ENCODE peak calls at places on chromosomes 1 and 21, in seven cellular contexts. D is heart right ventricle, K is PC-9, W is Karpas-422, Y is mesendoderm, O is fibroblast of lung, R is aorta. F is an unnamed sample.

GRCh38 chr1:30675761-30676160 is 47.6 kb downstream of the MATN1 start:
- DNase-seq in O (peak), K (no peak), R (no peak), Y (no peak), W (no peak), D (no peak), F (no peak)

GRCh38 chr21:25838809-25839208 is 104.0 kb downstream of the GABPA start:
- DNase-seq in O (peak), R (no peak), Y (no peak), D (no peak), K (no peak), W (no peak), F (no peak)

GRCh38 chr1:106924360-106924759 is 132.1 kb upstream of the PRMT6 start:
- DNase-seq in K (no peak), W (no peak), D (no peak), Y (peak), O (peak), R (no peak), F (no peak)

GRCh38 chr1:232519186-232519585 is 110.7 kb downstream of the SIPA1L2 start:
- DNase-seq in W (no peak), D (peak), O (no peak), Y (peak), R (no peak), K (no peak), F (no peak)

GRCh38 chr1:224245188-224245587 is 62.1 kb downstream of the DEGS1 start:
- DNase-seq in K (no peak), R (no peak), Y (no peak), D (peak), O (peak), W (peak), F (peak)

GRCh38 chr1:34985063-34985770 is at the start of gene TMEM35B:
- DNase-seq in R (peak), O (peak), K (no peak), D (peak), Y (peak), W (peak), F (peak)

GRCh38 chr1:179143332-179143731 is 61.5 kb downstream of the TOR3A start:
- DNase-seq in K (peak), Y (no peak), R (no peak), W (peak), D (no peak), O (peak), F (no peak)

GRCh38 chr1:116538527-116538926 is 32.3 kb downstream of the CD58 start:
- DNase-seq in K (peak), D (no peak), W (no peak), O (peak), Y (no peak), R (no peak), F (no peak)

GRCh38 chr1:246608616-246609376 is 42.5 kb downstream of the CNST start:
- DNase-seq in D (peak), R (no peak), W (no peak), K (peak), Y (peak), O (peak), F (peak)

GRCh38 chr1:39141925-39142324 is 62.6 kb upstream of the MACF1 start:
- DNase-seq in W (no peak), D (no peak), O (peak), R (no peak), Y (peak), K (peak), F (no peak)

GRCh38 chr1:26282694-26283019 is 2.8 kb downstream of the SH3BGRL3 start:
- DNase-seq in W (peak), O (no peak), K (no peak), Y (no peak), R (no peak), D (no peak), F (no peak)

GRCh38 chr1:26284597-26285351 is 4.9 kb downstream of the SH3BGRL3 start:
- DNase-seq in Y (peak), D (peak), W (peak), R (peak), K (peak), O (peak), F (peak)

GRCh38 chr1:26281971-26282693 is 2.2 kb downstream of the SH3BGRL3 start:
- DNase-seq in Y (peak), W (peak), R (peak), K (no peak), D (no peak), O (peak), F (no peak)

GRCh38 chr1:26283871-26284596 is 4.1 kb downstream of the SH3BGRL3 start:
- DNase-seq in Y (no peak), K (no peak), D (no peak), O (no peak), W (peak), R (no peak), F (no peak)

DNA sequence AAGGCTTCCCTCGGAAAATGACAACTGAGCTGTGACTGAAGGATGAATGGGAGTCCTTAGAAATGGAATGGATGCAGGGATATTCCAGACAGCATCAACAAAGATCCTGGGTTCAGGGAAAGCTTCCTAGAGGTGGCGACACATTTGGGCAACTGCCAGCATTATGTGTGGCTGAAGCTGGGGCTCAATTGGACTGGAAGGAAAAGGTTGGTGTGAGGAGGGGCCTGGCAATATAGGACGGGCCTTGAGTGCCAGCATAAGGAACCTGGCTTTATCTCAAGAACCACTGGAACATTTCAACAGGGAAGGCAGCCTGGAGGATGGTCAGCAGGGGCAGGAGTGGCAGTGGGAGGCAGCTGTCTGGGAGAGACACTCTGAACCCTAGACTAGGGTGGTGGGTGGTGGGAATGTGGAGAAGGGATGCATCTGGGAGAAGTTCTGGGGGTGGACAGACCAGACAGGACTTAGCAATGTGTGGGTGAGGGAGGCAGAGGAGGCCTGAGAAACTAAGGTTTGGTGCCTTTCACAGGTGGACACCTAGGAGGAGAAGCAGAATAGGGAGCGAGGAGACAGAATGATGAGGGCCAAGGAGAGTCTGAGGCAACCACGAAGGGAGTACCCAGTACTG is 3.5 kb downstream of the SH3BGRL3 start:
- DNase-seq in D (no peak), R (no peak), O (no peak), K (no peak), Y (no peak), W (no peak), F (no peak)
- H3K27ac ChIP-seq in D (no peak), R (no peak), O (peak), K (no peak), Y (no peak), W (peak), F (no peak)

GRCh38 chr1:11701981-11702803 is 10.7 kb downstream of the DRAXIN start:
- DNase-seq in D (no peak), O (no peak), W (no peak), K (no peak), Y (no peak), R (no peak), F (no peak)
- H3K27ac ChIP-seq in D (no peak), O (no peak), W (no peak), K (no peak), Y (no peak), R (no peak), F (no peak)

GRCh38 chr1:41640756-41641482 is 156.4 kb upstream of the EDN2 start:
- DNase-seq in K (no peak), W (no peak), R (peak), D (no peak), Y (no peak), O (no peak), F (no peak)

GRCh38 chr1:41641483-41641829 is 157.0 kb upstream of the EDN2 start:
- DNase-seq in Y (no peak), D (no peak), K (no peak), O (no peak), W (no peak), R (no peak), F (no peak)

GRCh38 chr1:41640141-41640751 is 155.8 kb upstream of the EDN2 start:
- DNase-seq in O (no peak), R (no peak), W (no peak), D (no peak), K (no peak), Y (no peak), F (no peak)

GRCh38 chr1:41638086-41639024 is 153.9 kb upstream of the EDN2 start:
- DNase-seq in R (no peak), K (no peak), W (no peak), O (no peak), D (no peak), Y (no peak), F (no peak)

GRCh38 chr1:41639332-41639936 is 155.0 kb upstream of the EDN2 start:
- DNase-seq in K (no peak), R (no peak), O (peak), W (no peak), Y (no peak), D (no peak), F (no peak)
- H3K27ac ChIP-seq in K (no peak), R (no peak), O (no peak), W (no peak), Y (no peak), D (no peak), F (no peak)

GRCh38 chr1:94653454-94653853 is 111.9 kb upstream of the F3 start:
- DNase-seq in O (no peak), D (no peak), W (no peak), Y (no peak), R (no peak), K (no peak), F (no peak)

GRCh38 chr1:94654919-94655318 is 113.4 kb upstream of the F3 start:
- DNase-seq in W (no peak), D (no peak), Y (no peak), O (no peak), R (no peak), K (no peak), F (no peak)

GRCh38 chr1:94654505-94654904 is 112.9 kb upstream of the F3 start:
- DNase-seq in D (no peak), Y (no peak), O (no peak), K (peak), W (no peak), R (no peak), F (no peak)

GRCh38 chr1:94656982-94657381 is 115.4 kb upstream of the F3 start:
- DNase-seq in Y (no peak), D (no peak), K (no peak), O (no peak), W (no peak), R (no peak), F (no peak)

DNA sequence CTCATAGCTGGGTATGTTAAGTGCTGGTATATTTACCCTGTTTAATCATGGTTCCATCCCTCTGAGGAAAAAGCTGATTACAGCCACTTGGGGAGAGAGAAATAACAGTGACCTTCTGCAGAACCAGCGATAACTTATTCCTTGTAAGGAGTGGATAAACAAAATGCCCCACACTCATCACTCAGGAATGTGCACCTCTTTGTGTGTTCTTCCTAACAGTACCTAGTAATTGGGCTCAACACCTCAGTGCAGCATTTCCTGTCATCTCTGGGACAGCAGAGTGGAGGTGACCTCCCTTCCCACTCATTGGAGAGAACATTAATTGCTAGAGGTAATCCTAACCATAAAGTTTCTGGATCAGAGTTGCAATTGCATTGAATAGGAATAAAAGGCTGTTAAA is 112.5 kb upstream of the F3 start:
- DNase-seq in K (peak), W (no peak), D (peak), O (peak), R (no peak), Y (peak), F (no peak)
- H3K27ac ChIP-seq in K (peak), W (no peak), D (peak), O (no peak), R (no peak), Y (peak), F (no peak)

GRCh38 chr21:27426196-27426595 is 459.3 kb upstream of the ADAMTS5 start:
- DNase-seq in K (no peak), O (no peak), R (no peak), D (no peak), W (no peak), Y (no peak), F (no peak)
- H3K27ac ChIP-seq in K (no peak), O (no peak), R (no peak), D (peak), W (no peak), Y (no peak), F (peak)

GRCh38 chr1:15179485-15179883 is 25.9 kb downstream of the TMEM51 start:
- DNase-seq in O (no peak), K (no peak), Y (no peak), D (no peak), W (no peak), R (no peak), F (no peak)

GRCh38 chr1:15180189-15180588 is 26.6 kb downstream of the TMEM51 start:
- DNase-seq in O (peak), K (no peak), R (no peak), D (no peak), W (no peak), Y (no peak), F (no peak)

GRCh38 chr1:15180945-15181523 is 27.5 kb downstream of the TMEM51 start:
- DNase-seq in D (no peak), O (no peak), Y (no peak), K (no peak), R (no peak), W (no peak), F (no peak)

GRCh38 chr1:15178571-15179484 is 25.3 kb downstream of the TMEM51 start:
- DNase-seq in K (peak), O (peak), Y (no peak), R (no peak), W (no peak), D (no peak), F (no peak)

DNA sequence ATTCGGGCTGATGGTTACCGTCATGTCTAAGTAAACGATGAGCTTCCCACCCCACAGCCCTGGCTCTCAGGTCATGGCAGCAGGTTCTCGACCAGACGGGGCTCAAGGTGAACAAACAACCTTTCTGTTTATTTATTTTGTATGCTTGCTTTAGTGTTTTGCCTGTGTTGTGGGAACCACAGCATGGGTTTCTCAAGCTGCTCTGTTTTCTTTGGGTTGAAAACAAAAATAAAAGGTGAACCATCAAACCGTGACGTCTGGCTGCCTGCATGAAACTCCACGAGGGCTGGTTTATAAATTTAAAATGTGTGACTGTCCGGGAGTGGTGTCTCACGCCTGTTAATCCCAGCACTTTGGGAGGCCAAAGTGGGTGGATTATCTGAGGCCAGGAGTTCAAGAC is 28.0 kb downstream of the TMEM51 start:
- DNase-seq in O (no peak), K (no peak), W (no peak), Y (no peak), D (no peak), R (no peak), F (no peak)
- H3K27ac ChIP-seq in O (no peak), K (no peak), W (no peak), Y (no peak), D (no peak), R (no peak), F (no peak)

GRCh38 chr1:110620686-110621085 is 14.5 kb upstream of the KCNA2 start:
- DNase-seq in O (no peak), K (no peak), R (no peak), D (no peak), Y (no peak), W (no peak), F (no peak)
- H3K27ac ChIP-seq in O (no peak), K (no peak), R (no peak), D (no peak), Y (no peak), W (no peak), F (no peak)

DNA sequence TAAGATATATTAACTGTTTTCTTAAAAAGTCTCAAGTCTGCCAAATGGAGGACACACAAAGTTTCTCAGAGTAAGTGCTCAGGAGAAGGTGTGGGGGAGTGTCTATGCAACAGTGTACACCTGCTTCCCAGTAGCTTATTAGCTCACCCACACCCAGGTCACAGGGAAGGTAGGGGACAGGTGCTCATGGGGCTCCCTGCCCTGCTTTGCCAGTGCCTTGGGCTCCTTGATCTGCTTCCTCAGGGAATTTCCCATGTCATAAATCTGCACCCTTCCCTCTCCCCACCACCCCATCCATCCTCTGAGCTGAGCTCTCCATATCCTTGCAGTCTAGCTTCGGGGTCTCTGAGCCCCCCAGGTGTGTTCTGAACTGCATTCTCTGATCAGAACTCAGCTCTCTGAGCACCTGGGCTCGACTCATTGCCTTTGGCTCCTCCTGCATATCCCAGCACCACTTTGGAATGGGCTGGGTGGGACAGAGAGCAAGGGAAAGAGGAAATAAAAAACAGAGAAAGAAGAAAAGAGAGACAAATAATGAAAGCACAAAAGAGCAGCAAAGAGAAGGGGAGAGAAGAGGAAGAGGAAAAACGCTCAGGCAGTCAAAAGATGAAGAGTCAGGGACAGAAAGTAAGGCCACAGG is 87.0 kb upstream of the ATP1B1 start:
- DNase-seq in R (no peak), W (no peak), D (no peak), Y (no peak), K (no peak), O (no peak), F (no peak)
- H3K27ac ChIP-seq in R (no peak), W (no peak), D (no peak), Y (no peak), K (no peak), O (no peak), F (no peak)

GRCh38 chr1:154158307-154159125 is 3.6 kb upstream of the NUP210L start:
- DNase-seq in Y (no peak), W (no peak), D (no peak), O (no peak), R (no peak), K (no peak), F (no peak)
- H3K27ac ChIP-seq in Y (no peak), W (no peak), D (no peak), O (no peak), R (no peak), K (peak), F (peak)

F was measured in left lung.